ENCODE peak calls at places on chromosomes 11 and 22, in five cellular contexts. Q, B, O, J and M are unnamed samples.
A peak's percentile ranks its signal among the peaks of the same experiment; 100 is the strongest.

GRCh38 chr11:116808262-116809175 is 14.6 kb downstream of the APOA4 start:
- DNase-seq in Q (peak; percentile 32), J (no peak), B (no peak), O (peak; percentile 76), M (no peak)

GRCh38 chr11:12377824-12378593 is 638 bp downstream of the PARVA start:
- DNase-seq in O (peak; percentile 92), J (peak; percentile 89), Q (peak; percentile 71), B (peak; percentile 58), M (peak; percentile 95)

GRCh38 chr11:1780700-1781592 is 17.2 kb upstream of the CTSD start:
- DNase-seq in B (no peak), Q (no peak), J (peak; percentile 21), O (no peak), M (no peak)

GRCh38 chr11:84289381-84289906 is 1003.3 kb upstream of the CCDC90B start:
- DNase-seq in O (no peak), Q (peak; percentile 78), B (no peak), J (no peak), M (peak; percentile 48)

GRCh38 chr11:98107736-98108135 is 913.0 kb upstream of the CNTN5 start:
- DNase-seq in B (no peak), O (no peak), Q (no peak), J (no peak), M (no peak)

GRCh38 chr22:19708323-19709011 is 5.8 kb upstream of the SEPTIN5 start:
- DNase-seq in Q (no peak), B (no peak), J (peak; percentile 24), O (no peak), M (no peak)

GRCh38 chr22:43310311-43310710 is 32.9 kb downstream of the SCUBE1 start:
- DNase-seq in O (no peak), J (no peak), Q (no peak), B (no peak), M (no peak)

GRCh38 chr22:39530692-39531331 is 1.7 kb downstream of the RPS19BP1 start:
- DNase-seq in B (no peak), Q (peak; percentile 41), J (no peak), O (no peak), M (peak; percentile 90)

GRCh38 chr11:5285703-5286102 is 16.0 kb upstream of the HBE1 start:
- DNase-seq in O (no peak), J (no peak), B (no peak), Q (no peak), M (no peak)

GRCh38 chr11:10302294-10302743 is 2.6 kb upstream of the ADM start:
- DNase-seq in B (no peak), Q (no peak), J (no peak), O (no peak), M (peak; percentile 36)

GRCh38 chr11:12719221-12719620 is 45.0 kb downstream of the TEAD1 start:
- DNase-seq in Q (peak; percentile 43), B (peak; percentile 20), O (no peak), J (no peak), M (peak; percentile 70)

GRCh38 chr22:26452236-26453016 is 23.4 kb downstream of the ASPHD2 start:
- DNase-seq in Q (no peak), B (no peak), O (no peak), J (no peak), M (no peak)

GRCh38 chr11:68581439-68581838 is 102.9 kb upstream of the GAL start:
- DNase-seq in B (no peak), Q (no peak), O (no peak), J (no peak), M (no peak)

GRCh38 chr11:128933481-128934178 is 9.0 kb downstream of the TP53AIP1 start:
- DNase-seq in O (no peak), Q (no peak), J (no peak), B (no peak), M (no peak)

GRCh38 chr11:81772161-81772560 is 961.5 kb downstream of the FAM181B start:
- DNase-seq in O (no peak), Q (no peak), J (no peak), B (peak; percentile 9), M (peak; percentile 62)

GRCh38 chr11:134229131-134229790 is 4.8 kb downstream of the VPS26B start:
- DNase-seq in J (no peak), B (no peak), Q (no peak), O (no peak), M (no peak)

GRCh38 chr22:43066844-43067385 is 22.3 kb downstream of the TTLL1 start:
- DNase-seq in Q (peak; percentile 58), J (no peak), B (no peak), O (no peak), M (no peak)

GRCh38 chr11:62427630-62428233 is 8.9 kb downstream of the SCGB1A1 start:
- DNase-seq in O (peak; percentile 37), B (no peak), J (no peak), Q (peak; percentile 58), M (no peak)

GRCh38 chr11:27926981-27927481 is 180.9 kb downstream of the KIF18A start:
- DNase-seq in J (no peak), Q (peak; percentile 88), O (peak; percentile 83), B (no peak), M (peak; percentile 45)

GRCh38 chr22:23037429-23038333 is 32.6 kb upstream of the GNAZ start:
- DNase-seq in Q (no peak), J (no peak), O (no peak), B (no peak), M (no peak)

GRCh38 chr11:35236667-35237003 is 97.7 kb downstream of the CD44 start:
- DNase-seq in J (no peak), B (no peak), O (no peak), Q (peak; percentile 60), M (no peak)

GRCh38 chr22:17501679-17502285 is 61.5 kb upstream of the SLC25A18 start:
- DNase-seq in J (no peak), B (peak; percentile 42), O (peak; percentile 32), Q (peak; percentile 66), M (peak; percentile 80)

GRCh38 chr22:40036591-40037225 is 42.0 kb downstream of the FAM83F start:
- DNase-seq in Q (peak; percentile 76), O (peak; percentile 62), B (peak; percentile 63), J (peak; percentile 83), M (peak; percentile 82)

GRCh38 chr11:65078151-65078550 is 5.7 kb downstream of the CDCA5 start:
- DNase-seq in J (peak; percentile 64), Q (peak; percentile 17), B (no peak), O (peak; percentile 6), M (peak; percentile 57)

GRCh38 chr11:43985386-43985752 is 42.9 kb downstream of the C11orf96 start:
- DNase-seq in J (no peak), B (no peak), Q (no peak), O (no peak), M (no peak)

GRCh38 chr11:69536406-69536805 is 54.9 kb downstream of the LINC01488 start:
- DNase-seq in Q (no peak), B (no peak), O (no peak), J (no peak), M (no peak)

GRCh38 chr11:102810943-102811528 is 13.1 kb upstream of the MMP1 start:
- DNase-seq in Q (peak; percentile 45), J (no peak), O (no peak), B (no peak), M (peak; percentile 71)

GRCh38 chr22:24406322-24407277 is 20.8 kb upstream of the ADORA2A start:
- DNase-seq in O (no peak), J (no peak), Q (no peak), B (no peak), M (no peak)
- H4K8ac ChIP-seq in O (peak overlapping the region; percentile 11), J (no peak overlapping the region), Q (no peak overlapping the region), B (peak overlapping the region; percentile 53), M (no peak overlapping the region)

GRCh38 chr11:59678118-59678812 is 9.4 kb upstream of the PATL1 start:
- DNase-seq in B (no peak), J (no peak), O (no peak), Q (no peak), M (no peak)

GRCh38 chr11:59678813-59679165 is 10.0 kb upstream of the PATL1 start:
- DNase-seq in Q (no peak), O (no peak), B (no peak), J (no peak), M (no peak)

GRCh38 chr11:59676205-59676604 is 7.4 kb upstream of the PATL1 start:
- DNase-seq in B (no peak), O (no peak), Q (no peak), J (no peak), M (no peak)

GRCh38 chr11:59679347-59679746 is 10.5 kb upstream of the PATL1 start:
- DNase-seq in Q (no peak), J (no peak), O (no peak), B (no peak), M (peak; percentile 34)

GRCh38 chr11:59680287-59681154 is 11.7 kb upstream of the PATL1 start:
- DNase-seq in O (peak; percentile 65), Q (peak; percentile 83), B (peak; percentile 66), J (peak; percentile 84), M (peak; percentile 93)
- H4K8ac ChIP-seq in O (no peak overlapping the region), Q (no peak overlapping the region), B (peak overlapping the region; percentile 95), J (no peak overlapping the region), M (no peak overlapping the region)

GRCh38 chr11:67502328-67502979 is 2.7 kb downstream of the PITPNM1 start:
- DNase-seq in Q (no peak), O (no peak), J (no peak), B (no peak), M (no peak)
- H4K8ac ChIP-seq in Q (no peak overlapping the region), O (no peak overlapping the region), J (no peak overlapping the region), B (no peak overlapping the region), M (no peak overlapping the region)

GRCh38 chr22:46612904-46613605 is 7.1 kb upstream of the GRAMD4 start:
- DNase-seq in B (no peak), Q (no peak), J (no peak), O (no peak), M (no peak)

GRCh38 chr22:46611189-46611588 is 9.0 kb upstream of the GRAMD4 start:
- DNase-seq in O (no peak), Q (no peak), B (no peak), J (no peak), M (no peak)

GRCh38 chr22:46614070-46614931 is 5.9 kb upstream of the GRAMD4 start:
- DNase-seq in Q (no peak), O (no peak), B (no peak), J (no peak), M (no peak)

GRCh38 chr22:46613606-46613997 is 6.6 kb upstream of the GRAMD4 start:
- DNase-seq in B (no peak), Q (no peak), J (no peak), O (no peak), M (peak; percentile 38)

GRCh38 chr22:46612341-46612903 is 7.8 kb upstream of the GRAMD4 start:
- DNase-seq in B (no peak), O (no peak), J (no peak), Q (no peak), M (no peak)
- H4K8ac ChIP-seq in B (no peak overlapping the region), O (no peak overlapping the region), J (no peak overlapping the region), Q (no peak overlapping the region), M (no peak overlapping the region)

GRCh38 chr11:17602105-17603001 is 55.3 kb downstream of the OTOG start:
- DNase-seq in Q (no peak), J (no peak), B (no peak), O (no peak), M (no peak)
- H4K8ac ChIP-seq in Q (no peak overlapping the region), J (no peak overlapping the region), B (no peak overlapping the region), O (no peak overlapping the region), M (no peak overlapping the region)

GRCh38 chr11:45655347-45655756 is 10.1 kb downstream of the CHST1 start:
- DNase-seq in O (peak; percentile 48), B (peak; percentile 79), J (peak; percentile 94), Q (peak; percentile 51), M (peak; percentile 93)
- H4K8ac ChIP-seq in O (no peak overlapping the region), B (no peak overlapping the region), J (no peak overlapping the region), Q (no peak overlapping the region), M (no peak overlapping the region)

GRCh38 chr22:37929390-37929789 is 23.3 kb downstream of the MICALL1 start:
- DNase-seq in Q (no peak), B (no peak), O (no peak), J (no peak), M (no peak)
- H4K8ac ChIP-seq in Q (no peak overlapping the region), B (no peak overlapping the region), O (no peak overlapping the region), J (no peak overlapping the region), M (no peak overlapping the region)

GRCh38 chr22:30751529-30751928 is 56.9 kb downstream of the OSBP2 start:
- DNase-seq in Q (no peak), J (no peak), B (no peak), O (no peak), M (no peak)
- H4K8ac ChIP-seq in Q (no peak overlapping the region), J (no peak overlapping the region), B (no peak overlapping the region), O (no peak overlapping the region), M (no peak overlapping the region)